ENCODE peak calls at places on chromosomes 7 and 10, in four cellular contexts. P is IMR-90, F is H9, R is H1. Y is an unnamed sample.

GRCh38 chr7:1883834-1884582 is 213.9 kb downstream of the ELFN1 start:
- DNase-seq in F (peak), P (no peak), R (no peak), Y (peak)

GRCh38 chr10:34252111-34252510 is 563.0 kb downstream of the PARD3 start:
- DNase-seq in P (no peak), R (peak), F (peak), Y (peak)

GRCh38 chr7:40680657-40681056 is 545.9 kb downstream of the SUGCT start:
- DNase-seq in F (no peak), R (no peak), P (no peak), Y (peak)

GRCh38 chr10:8435186-8436055 is 380.9 kb downstream of the GATA3 start:
- DNase-seq in P (no peak), R (no peak), F (no peak), Y (no peak)

GRCh38 chr10:24414597-24414996 is 205.7 kb downstream of the KIAA1217 start:
- DNase-seq in P (no peak), R (no peak), F (no peak), Y (no peak)

GRCh38 chr10:90787906-90788491 is 69.8 kb downstream of the HTR7 start:
- DNase-seq in P (peak), F (peak), R (no peak), Y (peak)

GRCh38 chr10:91924212-91925021 is 847 bp downstream of the BTAF1 start:
- DNase-seq in F (no peak), R (no peak), P (peak), Y (no peak)

GRCh38 chr7:42886129-42886528 is 25.7 kb downstream of the C7orf25 start:
- DNase-seq in F (no peak), R (no peak), P (no peak), Y (no peak)

DNA sequence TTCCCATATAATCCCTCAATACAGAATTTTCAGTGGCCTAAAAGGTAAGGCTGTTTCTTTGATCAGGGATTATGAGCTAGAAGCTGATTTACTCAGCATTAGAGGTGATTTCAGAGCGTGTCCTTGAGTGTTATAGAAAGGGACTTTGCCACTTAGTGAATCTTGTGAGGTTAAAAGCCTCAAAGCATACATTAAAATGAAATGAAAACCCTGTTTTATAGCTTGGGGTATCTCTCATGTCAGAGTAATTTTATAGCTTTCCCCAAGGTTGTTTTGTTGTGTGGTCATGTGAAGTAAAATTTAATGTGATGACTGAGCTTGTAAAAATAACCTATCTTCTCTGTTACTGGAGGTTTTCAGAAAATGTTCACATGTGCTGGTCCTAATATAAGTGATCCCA is 198.8 kb downstream of the CDCA7L start:
- DNase-seq in F (no peak), P (no peak), R (no peak), Y (no peak)
- H4K5ac ChIP-seq in F (no peak), P (no peak), R (no peak), Y (no peak)

DNA sequence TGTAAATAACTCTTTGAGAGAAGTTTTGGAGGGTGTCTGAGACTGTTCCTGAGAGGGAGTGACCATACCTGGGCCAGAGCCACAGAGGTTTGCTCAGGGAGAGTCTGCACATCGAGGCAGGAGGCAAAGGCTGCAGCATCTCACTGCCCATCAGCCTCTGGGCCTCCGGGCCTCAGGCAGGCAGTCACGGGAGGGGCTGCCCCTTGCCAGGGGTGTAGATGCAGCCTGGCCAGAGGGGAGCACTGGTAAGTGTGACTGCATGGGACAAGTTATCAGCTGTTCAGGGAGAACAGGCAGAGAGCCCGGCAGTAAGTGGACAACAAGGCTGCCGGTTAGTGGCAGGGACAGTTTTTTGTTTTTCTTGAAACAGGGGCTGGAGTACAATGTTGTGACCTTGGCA is 55.9 kb downstream of the ZNF467 start:
- DNase-seq in P (no peak), R (no peak), F (peak), Y (no peak)
- H3K23ac ChIP-seq in P (no peak), R (no peak), F (no peak), Y (no peak)

GRCh38 chr10:15381420-15381819 is 10.3 kb upstream of the FAM171A1 start:
- DNase-seq in F (no peak), R (no peak), P (no peak), Y (no peak)

GRCh38 chr10:15379043-15379442 is 8.0 kb upstream of the FAM171A1 start:
- DNase-seq in R (no peak), F (no peak), P (no peak), Y (no peak)

GRCh38 chr10:15387021-15387420 is 15.9 kb upstream of the FAM171A1 start:
- DNase-seq in F (no peak), R (no peak), P (no peak), Y (peak)

GRCh38 chr10:15385552-15386455 is 14.7 kb upstream of the FAM171A1 start:
- DNase-seq in P (no peak), F (no peak), R (no peak), Y (no peak)

GRCh38 chr10:15384154-15384553 is 13.1 kb upstream of the FAM171A1 start:
- DNase-seq in F (no peak), R (no peak), P (no peak), Y (no peak)
- H4K5ac ChIP-seq in F (no peak), R (no peak), P (no peak), Y (no peak)

DNA sequence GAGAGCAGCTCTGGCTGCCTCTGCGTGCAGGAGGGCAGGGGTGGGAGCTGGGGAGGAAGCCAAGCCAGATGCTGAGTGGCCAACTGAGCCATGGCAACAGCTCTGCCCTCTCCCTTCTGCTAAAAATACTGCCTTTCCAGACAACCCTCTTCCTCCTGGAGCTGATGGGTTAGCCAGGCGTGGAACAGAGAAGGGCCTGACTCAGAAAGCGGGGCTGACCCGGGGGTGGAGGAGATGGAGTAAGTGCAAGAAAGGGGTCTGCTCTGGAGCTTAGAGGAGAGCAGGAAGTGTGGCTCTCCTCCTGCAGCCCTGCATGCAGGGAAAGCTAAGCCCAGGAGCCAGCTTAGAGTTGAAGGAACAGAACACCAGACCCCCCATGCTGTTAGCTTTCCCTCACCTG is 114.5 kb upstream of the AGK start:
- DNase-seq in P (no peak), R (no peak), F (no peak), Y (no peak)
- H3K23ac ChIP-seq in P (no peak), R (no peak), F (no peak), Y (no peak)

Y was measured in mesendoderm.